ENCODE peak calls at places on chromosome 21, in four cellular contexts. N is HEK293T, E is K562, W is HepG2. Q is an unnamed sample.

GRCh38 chr21:28127390-28127789 is 865.3 kb downstream of the LTN1 start:
- DNase-seq in N (no peak), E (no peak), W (no peak), Q (no peak)

GRCh38 chr21:25518491-25518911 is 88.8 kb downstream of the MRPL39 start:
- DNase-seq in W (no peak), E (no peak), N (no peak), Q (peak; percentile 30)

GRCh38 chr21:33069994-33070811 is at the start of gene OLIG1:
- DNase-seq in E (no peak), N (peak; percentile 88), W (no peak), Q (peak; percentile 82)

GRCh38 chr21:14120091-14120734 is 90.5 kb downstream of the LIPI start:
- DNase-seq in N (peak; percentile 45), E (peak; percentile 51), W (peak; percentile 11), Q (peak; percentile 73)

GRCh38 chr21:14602418-14602987 is 56.4 kb upstream of the SAMSN1 start:
- DNase-seq in N (no peak), W (no peak), E (no peak), Q (no peak)

GRCh38 chr21:8992731-8993174 is 1528.6 kb upstream of the TPTE start:
- DNase-seq in E (peak; percentile 44), N (peak; percentile 31), W (peak; percentile 95), Q (no peak)

GRCh38 chr21:28429161-28429560 is 563.5 kb downstream of the LTN1 start:
- DNase-seq in N (no peak), W (no peak), E (no peak), Q (no peak)

GRCh38 chr21:18636897-18637296 is 233.3 kb upstream of the TMPRSS15 start:
- DNase-seq in W (no peak), E (no peak), N (no peak), Q (no peak)

GRCh38 chr21:45788635-45789506 is 145.3 kb downstream of the PCBP3 start:
- DNase-seq in W (no peak), E (no peak), N (no peak), Q (no peak)

GRCh38 chr21:45818904-45819285 is 162.7 kb upstream of the COL6A1 start:
- DNase-seq in N (no peak), E (no peak), W (peak; percentile 73), Q (no peak)

GRCh38 chr21:24941316-24942185 is 665.7 kb downstream of the MRPL39 start:
- DNase-seq in W (no peak), E (no peak), N (no peak), Q (no peak)

GRCh38 chr21:46183910-46184624 is at the start of gene SPATC1L:
- DNase-seq in E (peak; percentile 71), N (peak; percentile 72), W (peak; percentile 24), Q (peak; percentile 69)

GRCh38 chr21:28069446-28069845 is 923.2 kb downstream of the LTN1 start:
- DNase-seq in E (no peak), N (no peak), W (no peak), Q (no peak)

GRCh38 chr21:46161800-46162592 is 6.6 kb upstream of the FTCD start:
- DNase-seq in E (no peak), W (no peak), N (no peak), Q (no peak)

GRCh38 chr21:25558123-25558522 is 49.2 kb downstream of the MRPL39 start:
- DNase-seq in W (no peak), N (no peak), E (no peak), Q (no peak)

GRCh38 chr21:36584980-36585940 is 105.3 kb upstream of the CLDN14 start:
- DNase-seq in E (no peak), N (no peak), W (no peak), Q (no peak)

GRCh38 chr21:33232640-33233039 is 2.9 kb downstream of the IFNAR2 start:
- DNase-seq in W (peak; percentile 28), E (no peak), N (no peak), Q (no peak)

GRCh38 chr21:31618696-31619430 is 40.6 kb upstream of the SOD1 start:
- DNase-seq in E (no peak), N (no peak), W (no peak), Q (no peak)

GRCh38 chr21:29135481-29135880 is 5.0 kb downstream of the MAP3K7CL start:
- DNase-seq in E (no peak), W (no peak), N (no peak), Q (no peak)

GRCh38 chr21:30233228-30233627 is 17.3 kb upstream of the CLDN8 start:
- DNase-seq in E (no peak), W (no peak), N (no peak), Q (no peak)

GRCh38 chr21:40425981-40426380 is 421.0 kb downstream of the DSCAM start:
- DNase-seq in N (no peak), E (no peak), W (no peak), Q (no peak)

GRCh38 chr21:32456497-32456918 is 44.0 kb downstream of the EVA1C start:
- DNase-seq in W (no peak), N (no peak), E (no peak), Q (no peak)

GRCh38 chr21:14757533-14758327 is 211.6 kb upstream of the SAMSN1 start:
- DNase-seq in W (no peak), E (no peak), N (no peak), Q (no peak)

GRCh38 chr21:31988492-31989285 is 115.9 kb downstream of the HUNK start:
- DNase-seq in E (no peak), W (no peak), N (no peak), Q (no peak)

GRCh38 chr21:36606983-36607325 is 92.0 kb upstream of the SIM2 start:
- DNase-seq in E (no peak), W (no peak), N (no peak), Q (no peak)

GRCh38 chr21:45590246-45590725 is 48.0 kb upstream of the SLC19A1 start:
- DNase-seq in W (no peak), E (peak; percentile 97), N (peak; percentile 94), Q (peak; percentile 76)

GRCh38 chr21:14259669-14260458 is 43.9 kb downstream of the RBM11 start:
- DNase-seq in E (peak; percentile 24), N (peak; percentile 60), W (peak; percentile 39), Q (no peak)

GRCh38 chr21:46414965-46415275 is 43.8 kb upstream of the DIP2A start:
- DNase-seq in E (no peak), N (no peak), W (no peak), Q (no peak)

GRCh38 chr21:45948576-45949141 is 32.9 kb upstream of the COL6A1 start:
- DNase-seq in N (no peak), E (peak; percentile 75), W (no peak), Q (no peak)

GRCh38 chr21:44531606-44532128 is 8.3 kb downstream of the KRTAP10-1 start:
- DNase-seq in N (no peak), W (no peak), E (no peak), Q (peak; percentile 6)

GRCh38 chr21:44529503-44530125 is 10.4 kb downstream of the KRTAP10-1 start:
- DNase-seq in W (no peak), N (no peak), E (no peak), Q (peak; percentile 11)

GRCh38 chr21:44532165-44532564 is 7.8 kb downstream of the KRTAP10-1 start:
- DNase-seq in N (no peak), E (no peak), W (no peak), Q (peak; percentile 4)

GRCh38 chr21:44530221-44530902 is 9.6 kb downstream of the KRTAP10-1 start:
- DNase-seq in E (no peak), N (no peak), W (no peak), Q (no peak)

GRCh38 chr21:44530903-44531605 is 8.9 kb downstream of the KRTAP10-1 start:
- DNase-seq in N (no peak), W (no peak), E (no peak), Q (peak; percentile 6)
- TF ChIP-seq ELF4 in N (no peak), W (no peak), E (no peak), Q (no peak)

DNA sequence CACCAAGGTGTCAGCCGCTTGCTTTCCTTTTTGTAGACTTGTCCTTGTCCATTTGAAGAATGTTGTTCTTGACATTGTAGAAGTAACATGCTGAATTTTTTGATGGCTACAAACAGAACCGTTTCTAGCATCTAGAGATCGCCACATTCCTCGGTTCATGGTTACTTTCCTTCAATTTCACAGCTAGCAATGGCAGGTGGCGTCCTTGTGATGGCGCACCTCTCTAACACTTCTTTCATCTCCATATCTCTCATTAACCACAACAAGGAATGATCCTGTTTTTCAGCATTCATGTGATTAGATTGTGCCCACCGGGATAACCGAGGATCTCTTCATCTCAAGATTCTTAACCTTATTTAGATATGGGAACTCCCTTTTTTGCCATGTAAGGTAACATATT is 2129.8 kb downstream of the NCAM2 start:
- DNase-seq in N (no peak), W (no peak), E (no peak), Q (peak; percentile 30)
- TF ChIP-seq ELF4 in N (no peak), W (no peak), E (no peak), Q (no peak)

GRCh38 chr21:44062380-44062779 is 44.8 kb upstream of the PWP2 start:
- DNase-seq in W (no peak), N (no peak), E (no peak), Q (no peak)

GRCh38 chr21:44064852-44065403 is 42.3 kb upstream of the PWP2 start:
- DNase-seq in E (no peak), W (no peak), N (no peak), Q (no peak)

GRCh38 chr21:44066116-44066515 is 41.1 kb upstream of the PWP2 start:
- DNase-seq in W (no peak), E (no peak), N (no peak), Q (no peak)

GRCh38 chr21:44065428-44065827 is 41.8 kb upstream of the PWP2 start:
- DNase-seq in E (no peak), N (no peak), W (no peak), Q (no peak)

GRCh38 chr21:44063151-44063912 is 43.9 kb upstream of the PWP2 start:
- DNase-seq in E (no peak), W (no peak), N (no peak), Q (no peak)
- TF ChIP-seq ELF4 in E (no peak), W (no peak), N (no peak), Q (no peak)

GRCh38 chr21:41678016-41678935 is 88.6 kb downstream of the RIPK4 start:
- DNase-seq in N (no peak), W (peak; percentile 89), E (no peak), Q (no peak)
- TF ChIP-seq ELF4 in N (no peak), W (no peak), E (no peak), Q (no peak)

GRCh38 chr21:34843562-34843961 is 174.8 kb downstream of the CLIC6 start:
- DNase-seq in E (no peak), N (no peak), W (no peak), Q (no peak)
- TF ChIP-seq ELF4 in E (no peak), N (no peak), W (no peak), Q (no peak)

GRCh38 chr21:37797403-37797802 is 118.9 kb downstream of the KCNJ6 start:
- DNase-seq in W (no peak), N (no peak), E (no peak), Q (no peak)
- TF ChIP-seq ELF4 in W (no peak), N (no peak), E (no peak), Q (no peak)

Q was measured in WTC11.